ENCODE peak calls at places on chromosomes 1 and 21, in eight cellular contexts. L, Z, W, N, A, I, D and M are unnamed samples.

GRCh38 chr21:30194701-30195299 is 21.1 kb downstream of the CLDN8 start:
- DNase-seq in I (no peak), W (peak; percentile 43), Z (no peak), L (peak; percentile 14), N (no peak), A (no peak), D (no peak), M (no peak)

GRCh38 chr21:25350056-25350455 is 257.2 kb downstream of the MRPL39 start:
- DNase-seq in N (no peak), Z (no peak), L (peak; percentile 44), W (no peak), A (no peak), D (no peak), I (peak; percentile 70), M (peak; percentile 20)

GRCh38 chr1:59705849-59706599 is 108.7 kb upstream of the HOOK1 start:
- DNase-seq in D (no peak), A (peak; percentile 82), I (no peak), Z (no peak), W (no peak), L (no peak), N (peak; percentile 60), M (no peak)

GRCh38 chr1:151346082-151346768 is 827 bp downstream of the RFX5 start:
- DNase-seq in A (no peak), Z (no peak), N (peak; percentile 13), I (no peak), D (no peak), L (peak; percentile 19), W (no peak), M (no peak)

GRCh38 chr1:228542376-228542775 is 55.2 kb downstream of the RNF187 start:
- DNase-seq in N (no peak), Z (peak; percentile 17), I (no peak), W (no peak), A (no peak), D (no peak), L (no peak), M (no peak)

GRCh38 chr1:224769987-224770693 is 154.0 kb downstream of the CNIH3 start:
- DNase-seq in N (no peak), I (no peak), D (no peak), W (no peak), Z (no peak), A (no peak), L (no peak), M (no peak)

GRCh38 chr21:21897275-21897883 is 899.2 kb downstream of the NCAM2 start:
- DNase-seq in D (no peak), Z (no peak), L (no peak), I (no peak), A (no peak), N (no peak), W (peak; percentile 77), M (no peak)

GRCh38 chr1:117098287-117098890 is 23.2 kb downstream of the TRIM45 start:
- DNase-seq in A (no peak), I (no peak), D (no peak), W (no peak), Z (no peak), L (no peak), N (peak; percentile 52), M (no peak)

GRCh38 chr1:94246692-94247145 is 9.3 kb upstream of the ARHGAP29 start:
- DNase-seq in N (peak; percentile 67), W (no peak), D (no peak), I (no peak), L (no peak), A (no peak), Z (no peak), M (no peak)

GRCh38 chr1:60861949-60862346 is 220.4 kb upstream of the NFIA start:
- DNase-seq in L (no peak), W (peak; percentile 65), A (no peak), N (no peak), D (no peak), I (no peak), Z (no peak), M (no peak)

GRCh38 chr1:214441119-214441518 is 110.3 kb downstream of the PTPN14 start:
- DNase-seq in W (no peak), N (peak; percentile 77), Z (no peak), A (no peak), D (no peak), I (no peak), L (no peak), M (no peak)

GRCh38 chr21:42157606-42158310 is 61.2 kb upstream of the ABCG1 start:
- DNase-seq in D (no peak), Z (no peak), I (no peak), L (no peak), W (no peak), N (no peak), A (no peak), M (no peak)

GRCh38 chr1:25550683-25551310 is 7.4 kb downstream of the LDLRAP1 start:
- DNase-seq in L (no peak), N (peak; percentile 69), D (no peak), I (no peak), Z (no peak), W (no peak), A (no peak), M (no peak)

GRCh38 chr1:230739564-230739963 is 7.6 kb upstream of the CAPN9 start:
- DNase-seq in I (no peak), A (no peak), L (no peak), D (no peak), Z (no peak), N (no peak), W (no peak), M (no peak)

GRCh38 chr1:33275706-33276572 is 19.6 kb downstream of the ZNF362 start:
- DNase-seq in N (no peak), A (peak; percentile 67), D (no peak), Z (peak; percentile 51), I (no peak), W (no peak), L (no peak), M (no peak)

GRCh38 chr1:100713636-100714035 is 5.9 kb upstream of the VCAM1 start:
- DNase-seq in N (peak; percentile 67), D (no peak), L (no peak), A (no peak), W (no peak), Z (no peak), I (no peak), M (no peak)

GRCh38 chr1:25804244-25804963 is 4.4 kb downstream of the SELENON start:
- DNase-seq in W (no peak), Z (no peak), I (no peak), L (peak; percentile 61), D (no peak), A (no peak), N (peak; percentile 50), M (peak; percentile 59)

GRCh38 chr1:22471078-22471477 is 19.4 kb downstream of the ZBTB40 start:
- DNase-seq in I (no peak), A (no peak), L (no peak), N (peak; percentile 19), Z (no peak), D (peak; percentile 36), W (peak; percentile 10), M (no peak)

GRCh38 chr1:241767737-241768136 is 80.3 kb upstream of the EXO1 start:
- DNase-seq in I (no peak), A (no peak), D (no peak), L (no peak), W (no peak), N (no peak), Z (no peak), M (no peak)

GRCh38 chr1:52209429-52209828 is 67.5 kb downstream of the ZFYVE9 start:
- DNase-seq in D (no peak), L (no peak), Z (no peak), I (no peak), W (no peak), A (no peak), N (no peak), M (no peak)

GRCh38 chr1:160282807-160283206 is 2.1 kb downstream of the PEX19 start:
- DNase-seq in L (no peak), I (no peak), Z (no peak), D (no peak), N (no peak), A (no peak), W (no peak), M (no peak)

GRCh38 chr1:54407957-54408700 is 1.9 kb upstream of the SSBP3 start:
- DNase-seq in I (no peak), A (peak; percentile 74), Z (no peak), D (no peak), W (no peak), L (peak; percentile 7), N (peak; percentile 80), M (no peak)

GRCh38 chr1:221865808-221866207 is 123.9 kb upstream of the DUSP10 start:
- DNase-seq in Z (no peak), D (no peak), I (no peak), W (no peak), A (no peak), L (no peak), N (no peak), M (no peak)

GRCh38 chr21:42189860-42190491 is 29.0 kb upstream of the ABCG1 start:
- DNase-seq in L (peak; percentile 69), N (no peak), I (peak; percentile 67), Z (no peak), W (no peak), A (no peak), D (no peak), M (no peak)

GRCh38 chr1:92711473-92712165 is 73.3 kb downstream of the EVI5 start:
- DNase-seq in D (no peak), Z (no peak), I (no peak), N (no peak), W (no peak), L (no peak), A (no peak), M (no peak)

GRCh38 chr1:6471086-6471841 is 5.3 kb upstream of the TNFRSF25 start:
- DNase-seq in A (no peak), I (no peak), W (no peak), Z (no peak), N (no peak), D (no peak), L (no peak), M (no peak)

GRCh38 chr1:119667176-119667575 is 19.1 kb upstream of the ZNF697 start:
- DNase-seq in D (no peak), I (no peak), N (no peak), Z (no peak), L (no peak), A (no peak), W (no peak), M (no peak)

GRCh38 chr21:38120984-38121855 is 135.6 kb upstream of the KCNJ15 start:
- DNase-seq in D (no peak), Z (no peak), L (no peak), A (no peak), N (no peak), I (no peak), W (no peak), M (no peak)

GRCh38 chr1:232511172-232511571 is 118.8 kb downstream of the SIPA1L2 start:
- DNase-seq in A (no peak), Z (no peak), L (no peak), I (no peak), W (no peak), N (no peak), D (no peak), M (no peak)

GRCh38 chr1:8712413-8713229 is 104.8 kb downstream of the RERE start:
- DNase-seq in A (no peak), N (peak; percentile 97), W (peak; percentile 89), Z (no peak), L (no peak), I (no peak), D (peak; percentile 21), M (no peak)

GRCh38 chr1:211229365-211229759 is 29.8 kb upstream of the RCOR3 start:
- DNase-seq in W (no peak), L (peak; percentile 1), Z (no peak), D (no peak), N (no peak), A (no peak), I (no peak), M (no peak)

GRCh38 chr1:201966171-201966570 is 10.9 kb downstream of the TIMM17A start:
- DNase-seq in A (no peak), D (no peak), W (no peak), N (no peak), I (no peak), L (no peak), Z (peak; percentile 3), M (no peak)

GRCh38 chr1:38941527-38942019 is at the start of gene RHBDL2:
- DNase-seq in L (no peak), A (peak; percentile 88), Z (peak; percentile 81), I (no peak), W (no peak), N (peak; percentile 37), D (no peak), M (no peak)